ENCODE peak calls at places on chromosomes 3 and 15, in ten cellular contexts. S, E, Y, I, G, J, M, P, Z and W are unnamed samples.

GRCh38 chr15:79089331-79089889 is 1.2 kb downstream of the RASGRF1 start:
- DNase-seq in E (no peak), J (no peak), Y (no peak), S (peak), Z (no peak), M (no peak), I (peak), P (no peak), G (no peak), W (peak)

GRCh38 chr15:73927476-73928240 is 1.4 kb downstream of the LOXL1 start:
- DNase-seq in P (peak), E (no peak), Z (peak), M (peak), S (peak), Y (no peak), I (peak), J (peak), G (no peak), W (peak)

GRCh38 chr15:65420975-65421359 is 1.8 kb downstream of the IGDCC4 start:
- DNase-seq in P (no peak), M (no peak), Z (no peak), J (no peak), G (peak), Y (no peak), S (no peak), I (no peak), E (no peak), W (no peak)

GRCh38 chr3:48226959-48227358 is 3.7 kb downstream of the CAMP start:
- DNase-seq in G (no peak), Y (no peak), Z (no peak), M (no peak), S (no peak), P (no peak), J (no peak), I (no peak), E (no peak), W (no peak)

GRCh38 chr3:18114894-18115293 is 310.2 kb downstream of the SATB1 start:
- DNase-seq in G (no peak), Y (no peak), I (no peak), E (no peak), M (no peak), Z (no peak), S (no peak), P (no peak), J (no peak), W (no peak)

GRCh38 chr3:171328419-171329082 is 131.7 kb downstream of the TNIK start:
- DNase-seq in Z (peak), P (peak), G (no peak), I (peak), Y (peak), S (peak), M (peak), J (no peak), E (no peak), W (no peak)

GRCh38 chr3:14435175-14436011 is 33.0 kb downstream of the SLC6A6 start:
- DNase-seq in E (no peak), Y (no peak), I (peak), P (no peak), J (no peak), G (no peak), Z (peak), M (no peak), S (peak), W (no peak)

GRCh38 chr3:160653514-160653913 is 23.4 kb upstream of the ARL14 start:
- DNase-seq in E (no peak), P (no peak), Z (no peak), Y (no peak), J (no peak), G (no peak), I (no peak), S (no peak), M (no peak), W (no peak)

GRCh38 chr3:62718515-62719320 is 156.5 kb downstream of the CADPS start:
- DNase-seq in P (no peak), S (no peak), I (no peak), Y (no peak), Z (no peak), E (no peak), J (no peak), G (no peak), M (no peak), W (no peak)

GRCh38 chr3:100107227-100107626 is 7.1 kb downstream of the FILIP1L start:
- DNase-seq in M (no peak), G (no peak), E (peak), Z (no peak), P (no peak), J (no peak), S (no peak), I (no peak), Y (no peak), W (no peak)

DNA sequence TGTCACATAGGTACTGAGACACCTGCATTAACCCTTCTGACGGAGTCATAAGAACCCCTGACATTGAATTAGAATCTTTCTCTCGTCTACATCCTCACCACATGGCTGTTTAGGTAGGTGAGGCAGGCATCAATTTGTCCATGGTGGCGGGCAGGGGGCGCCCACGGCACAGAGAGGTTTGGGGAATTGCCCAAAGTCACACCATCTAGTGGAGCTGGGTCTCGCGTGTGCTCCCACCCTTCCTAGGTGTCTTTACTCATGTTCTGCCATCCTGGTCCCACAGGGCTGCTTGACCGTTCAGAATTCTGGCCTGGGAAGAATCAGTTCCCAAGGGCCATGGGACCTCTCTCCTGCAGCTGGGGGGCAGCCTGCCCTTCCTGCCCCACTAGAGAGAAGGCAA is 14.7 kb upstream of the DLL4 start:
- DNase-seq in M (no peak), G (no peak), Y (no peak), S (no peak), I (no peak), P (no peak), Z (no peak), J (no peak), E (no peak), W (no peak)
- TF ChIP-seq CTCF in M (no peak), G (no peak), Y (peak), S (no peak), I (no peak), P (no peak), Z (no peak), J (no peak), E (no peak), W (peak)

DNA sequence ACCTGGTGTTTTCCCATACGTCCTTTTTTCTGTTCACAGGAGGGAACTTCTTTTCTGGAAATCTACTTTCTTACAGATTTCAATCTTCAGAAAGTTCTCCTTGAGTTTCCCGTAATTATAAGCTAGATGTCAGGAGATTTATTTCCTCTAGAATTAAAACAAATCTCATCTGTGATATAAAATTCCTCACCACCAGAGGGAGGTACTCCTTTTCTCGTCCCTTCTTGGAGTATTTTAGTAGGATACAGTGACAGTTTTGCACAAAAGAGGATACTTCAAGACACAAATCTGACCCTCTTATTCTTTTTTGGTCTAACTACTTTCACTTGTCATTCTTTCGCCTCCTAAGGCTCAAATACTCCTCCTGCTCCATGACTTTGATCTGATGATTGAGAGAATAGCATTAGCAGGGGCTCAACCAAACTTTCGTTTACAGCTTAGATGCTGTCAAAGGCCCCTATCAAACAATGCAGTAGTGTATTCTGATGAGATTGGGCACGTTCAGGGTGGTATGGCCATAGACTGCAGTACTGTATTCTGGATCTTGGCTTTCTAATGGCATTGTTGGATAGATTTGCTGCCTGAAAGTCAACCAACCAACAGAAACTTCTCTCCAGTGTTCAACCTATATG is 38.0 kb downstream of the TMEM41A start:
- DNase-seq in S (no peak), E (peak), Y (no peak), J (no peak), M (no peak), P (no peak), G (no peak), I (no peak), Z (peak), W (no peak)
- TF ChIP-seq CTCF in S (no peak), E (peak), Y (no peak), J (peak), M (no peak), P (no peak), G (no peak), I (peak), Z (peak), W (peak)

GRCh38 chr3:195859061-195859845 is 47.5 kb upstream of the MUC4 start:
- DNase-seq in G (peak), J (peak), Z (peak), E (peak), M (peak), S (peak), P (peak), I (peak), Y (peak), W (no peak)
- TF ChIP-seq CTCF in G (peak), J (peak), Z (peak), E (peak), M (peak), S (peak), P (peak), I (peak), Y (peak), W (peak)

DNA sequence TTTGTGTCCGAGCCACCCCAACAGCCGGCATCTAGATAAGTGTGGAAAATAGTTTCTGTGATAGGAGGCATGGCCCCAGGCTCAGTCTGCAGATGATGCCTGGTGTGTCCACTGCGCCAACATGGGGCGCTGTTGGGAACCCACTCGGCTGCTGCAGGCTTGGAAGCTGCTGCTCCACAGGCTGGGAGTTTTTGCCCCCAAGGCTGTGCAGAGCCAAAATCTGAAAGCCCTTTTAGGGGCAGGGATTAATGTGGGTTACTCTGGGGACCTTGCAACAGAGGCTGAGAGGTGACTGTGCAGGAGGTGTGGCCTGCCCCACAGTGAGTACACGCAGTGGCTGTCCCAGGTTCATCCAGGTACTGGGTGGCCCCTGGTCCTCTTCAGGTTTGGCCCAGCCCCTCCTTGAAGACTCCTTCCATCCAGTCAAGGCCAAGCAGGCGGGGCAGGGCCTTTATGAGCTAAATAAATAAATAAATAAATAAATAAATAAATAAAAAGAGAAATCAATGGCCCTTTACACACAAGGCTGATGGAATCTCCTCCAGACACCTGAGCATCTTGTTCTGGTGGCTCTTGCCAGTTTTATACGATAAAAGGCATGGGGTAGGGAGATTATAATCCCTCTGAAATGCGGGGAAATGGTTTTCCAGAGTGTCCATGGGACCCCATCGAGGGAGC is 73.8 kb downstream of the AAGAB start:
- DNase-seq in Z (no peak), G (no peak), J (no peak), P (no peak), E (no peak), I (no peak), Y (no peak), M (no peak), S (no peak), W (no peak)
- TF ChIP-seq CTCF in Z (peak), G (no peak), J (peak), P (no peak), E (peak), I (no peak), Y (no peak), M (no peak), S (no peak), W (no peak)

GRCh38 chr3:158770254-158771017 is 31.4 kb upstream of the MFSD1 start:
- DNase-seq in M (no peak), S (no peak), J (no peak), P (no peak), Y (no peak), I (no peak), G (no peak), Z (peak), E (peak), W (no peak)
- TF ChIP-seq CTCF in M (no peak), S (no peak), J (no peak), P (no peak), Y (no peak), I (no peak), G (no peak), Z (no peak), E (no peak), W (no peak)

DNA sequence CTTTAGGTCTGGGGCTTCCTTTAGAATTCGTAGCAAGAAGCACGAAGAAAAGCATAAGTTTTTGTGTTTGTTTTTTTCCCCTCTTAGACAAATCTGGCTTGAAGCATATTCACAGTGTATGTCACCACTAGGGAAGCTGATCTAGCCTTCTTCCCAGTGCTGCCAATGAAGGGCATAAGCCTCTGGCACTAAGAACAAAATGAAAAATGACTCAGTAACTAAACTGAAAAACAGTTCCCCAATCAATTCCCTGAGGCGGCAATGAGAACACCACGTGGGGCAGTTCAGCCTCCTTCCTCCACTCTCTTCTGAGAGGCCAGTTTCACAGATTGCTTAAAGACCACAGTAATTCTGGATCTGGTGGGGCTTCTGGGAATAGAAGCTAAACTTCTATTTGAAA is 338.1 kb downstream of the GAP43 start:
- DNase-seq in I (no peak), E (no peak), Y (no peak), M (no peak), G (no peak), J (no peak), Z (no peak), S (no peak), P (no peak), W (no peak)
- TF ChIP-seq CTCF in I (no peak), E (no peak), Y (no peak), M (no peak), G (no peak), J (no peak), Z (no peak), S (no peak), P (no peak), W (no peak)

GRCh38 chr3:158789592-158789991 is 12.3 kb upstream of the MFSD1 start:
- DNase-seq in Z (peak), Y (peak), S (no peak), J (peak), I (no peak), E (peak), M (no peak), G (no peak), P (peak), W (no peak)

GRCh38 chr3:158794206-158794605 is 7.6 kb upstream of the MFSD1 start:
- DNase-seq in M (no peak), E (no peak), P (no peak), Y (no peak), J (no peak), S (no peak), I (no peak), Z (no peak), G (no peak), W (no peak)

GRCh38 chr3:158792709-158793108 is 9.1 kb upstream of the MFSD1 start:
- DNase-seq in P (no peak), Z (peak), S (no peak), E (peak), G (no peak), J (peak), I (no peak), M (no peak), Y (no peak), W (no peak)

GRCh38 chr3:158791259-158791920 is 10.5 kb upstream of the MFSD1 start:
- DNase-seq in J (peak), Z (peak), M (peak), S (no peak), G (no peak), P (peak), E (peak), Y (peak), I (peak), W (no peak)

GRCh38 chr3:158794936-158795518 is 6.8 kb upstream of the MFSD1 start:
- DNase-seq in M (no peak), S (no peak), G (no peak), Z (peak), Y (peak), P (peak), E (peak), J (peak), I (no peak), W (no peak)
- TF ChIP-seq CTCF in M (peak), S (peak), G (no peak), Z (peak), Y (peak), P (peak), E (peak), J (peak), I (peak), W (peak)

DNA sequence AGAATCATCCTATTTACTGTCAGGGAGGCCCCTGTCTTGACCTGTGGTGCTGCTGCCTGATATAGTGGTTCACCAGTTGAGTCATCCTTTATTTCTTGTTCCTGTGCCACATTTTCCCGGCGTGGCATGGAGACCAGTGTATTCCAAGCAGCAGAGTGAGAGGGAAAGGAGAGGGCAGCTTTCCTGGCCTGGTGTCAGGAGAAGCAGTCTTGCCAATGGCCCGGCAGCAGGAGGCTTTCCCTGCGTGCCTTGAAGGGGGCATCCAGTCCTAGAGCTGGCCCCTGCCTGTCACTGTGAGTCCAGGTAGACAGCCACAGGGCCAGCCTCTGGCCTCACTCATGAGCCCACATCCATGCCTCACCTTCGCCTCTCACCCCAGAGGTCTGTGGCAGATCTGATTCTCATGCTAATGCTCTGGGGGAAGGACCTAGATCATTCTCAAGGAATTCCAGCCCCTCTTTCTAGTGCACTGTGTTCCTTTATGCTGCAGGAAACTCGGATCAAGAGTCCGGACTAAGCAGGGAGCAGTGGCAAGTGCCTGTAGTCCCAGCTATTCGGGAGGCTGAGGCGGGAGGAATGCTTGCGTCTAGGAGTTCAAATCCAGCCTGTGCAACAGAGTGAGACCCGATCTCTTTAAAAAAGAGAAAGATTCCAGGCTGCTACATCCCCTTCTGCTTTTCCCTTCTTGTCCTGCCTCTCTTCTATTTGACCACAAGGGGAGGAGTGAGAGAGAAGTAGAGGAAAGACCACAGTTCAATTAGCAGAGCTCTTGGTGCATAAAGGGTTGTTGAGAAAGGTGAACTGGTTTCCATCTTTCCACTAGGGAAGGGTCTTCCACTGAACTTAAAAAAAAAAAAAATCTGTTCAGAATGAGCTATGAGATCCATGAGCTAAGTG is 66.8 kb upstream of the HACD2 start:
- DNase-seq in I (no peak), G (peak), J (no peak), M (no peak), S (no peak), Y (no peak), E (no peak), Z (peak), P (no peak), W (no peak)
- TF ChIP-seq CTCF in I (no peak), G (no peak), J (no peak), M (no peak), S (no peak), Y (no peak), E (no peak), Z (no peak), P (no peak), W (no peak)

DNA sequence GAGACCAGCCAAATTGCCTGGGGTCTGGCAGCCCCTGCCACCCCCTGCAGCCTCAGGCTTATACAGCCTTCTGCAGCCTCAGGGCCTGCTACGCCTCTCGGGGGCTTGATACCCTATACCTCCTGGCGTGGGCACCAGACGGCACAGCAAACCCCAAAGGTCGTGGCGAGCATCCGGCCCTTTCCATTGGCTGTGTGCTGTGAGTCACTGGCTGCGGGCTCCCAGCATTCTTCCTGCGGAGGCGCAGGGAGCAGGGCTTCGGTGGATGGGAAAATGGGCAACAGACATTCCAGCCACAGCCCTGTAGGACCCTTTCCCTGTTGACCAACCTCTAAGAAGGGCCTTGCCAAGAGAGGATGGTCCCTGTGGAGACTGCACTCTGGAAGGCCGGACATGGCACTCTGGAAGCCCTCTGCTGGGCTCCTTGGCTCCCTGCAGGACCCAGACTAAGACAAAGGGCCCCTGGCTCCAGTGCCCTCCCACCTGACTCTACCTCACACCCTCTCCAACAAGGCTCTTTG is 59.6 kb downstream of the ITGA11 start:
- DNase-seq in P (no peak), Z (peak), E (peak), I (peak), G (peak), J (no peak), M (no peak), S (no peak), Y (peak), W (peak)
- TF ChIP-seq CTCF in P (no peak), Z (peak), E (peak), I (peak), G (no peak), J (peak), M (no peak), S (no peak), Y (peak), W (peak)